ENCODE peak calls at places on chromosomes 7 and 10, in eight cellular contexts. One of them, this sample, is unnamed.

GRCh38 chr7:111694376-111694775 is 132.1 kb upstream of the IMMP2L start:
- DNase-seq in IMR-90: no peak
- DNase-seq in GF-D8: no peak
- DNase-seq in lung: no peak
- DNase-seq in H54: no peak
- DNase-seq in stomach: no peak
- DNase-seq in cerebellar cortex: no peak
- DNase-seq in Kasumi-1: no peak
- DNase-seq in this sample: no peak

GRCh38 chr10:78944658-78945333 is 124.0 kb upstream of the ZMIZ1 start:
- DNase-seq in IMR-90: peak; percentile 98
- DNase-seq in GF-D8: no peak
- DNase-seq in lung: peak; percentile 46
- DNase-seq in H54: peak; percentile 88
- DNase-seq in stomach: peak; percentile 30
- DNase-seq in cerebellar cortex: no peak
- DNase-seq in Kasumi-1: no peak
- DNase-seq in this sample: no peak

GRCh38 chr7:99089914-99090629 is 53.8 kb downstream of the SMURF1 start:
- DNase-seq in IMR-90: no peak
- DNase-seq in GF-D8: no peak
- DNase-seq in lung: no peak
- DNase-seq in H54: no peak
- DNase-seq in stomach: no peak
- DNase-seq in cerebellar cortex: no peak
- DNase-seq in Kasumi-1: no peak
- DNase-seq in this sample: no peak

GRCh38 chr7:2617710-2617975 is 14.1 kb upstream of the TTYH3 start:
- DNase-seq in IMR-90: no peak
- DNase-seq in GF-D8: no peak
- DNase-seq in lung: no peak
- DNase-seq in H54: no peak
- DNase-seq in stomach: no peak
- DNase-seq in cerebellar cortex: no peak
- DNase-seq in Kasumi-1: no peak
- DNase-seq in this sample: no peak

GRCh38 chr10:21393941-21394340 is 131.5 kb downstream of the SKIDA1 start:
- DNase-seq in IMR-90: no peak
- DNase-seq in GF-D8: no peak
- DNase-seq in lung: no peak
- DNase-seq in H54: no peak
- DNase-seq in stomach: no peak
- DNase-seq in cerebellar cortex: no peak
- DNase-seq in Kasumi-1: no peak
- DNase-seq in this sample: no peak

GRCh38 chr10:14560274-14560673 is 214.4 kb downstream of the FAM107B start:
- DNase-seq in IMR-90: peak; percentile 85
- DNase-seq in GF-D8: peak; percentile 93
- DNase-seq in lung: no peak
- DNase-seq in H54: peak; percentile 43
- DNase-seq in stomach: peak; percentile 60
- DNase-seq in cerebellar cortex: no peak
- DNase-seq in Kasumi-1: peak; percentile 87
- DNase-seq in this sample: peak; percentile 88

GRCh38 chr10:9254353-9254752 is 1199.9 kb downstream of the GATA3 start:
- DNase-seq in IMR-90: peak; percentile 64
- DNase-seq in GF-D8: no peak
- DNase-seq in lung: no peak
- DNase-seq in H54: no peak
- DNase-seq in stomach: no peak
- DNase-seq in cerebellar cortex: no peak
- DNase-seq in Kasumi-1: no peak
- DNase-seq in this sample: no peak

GRCh38 chr7:94436018-94436604 is 41.4 kb downstream of the COL1A2 start:
- DNase-seq in IMR-90: peak; percentile 78
- DNase-seq in GF-D8: peak; percentile 15
- DNase-seq in lung: peak; percentile 76
- DNase-seq in H54: peak; percentile 24
- DNase-seq in stomach: peak; percentile 66
- DNase-seq in cerebellar cortex: peak; percentile 73
- DNase-seq in Kasumi-1: peak; percentile 69
- DNase-seq in this sample: peak; percentile 23

GRCh38 chr10:129615381-129615780 is 148.3 kb downstream of the MGMT start:
- DNase-seq in IMR-90: no peak
- DNase-seq in GF-D8: no peak
- DNase-seq in lung: no peak
- DNase-seq in H54: no peak
- DNase-seq in stomach: no peak
- DNase-seq in cerebellar cortex: no peak
- DNase-seq in Kasumi-1: no peak
- DNase-seq in this sample: no peak

GRCh38 chr7:117015258-117016184 is 62.2 kb downstream of the ST7 start:
- DNase-seq in IMR-90: no peak
- DNase-seq in GF-D8: no peak
- DNase-seq in lung: no peak
- DNase-seq in H54: no peak
- DNase-seq in stomach: no peak
- DNase-seq in cerebellar cortex: no peak
- DNase-seq in Kasumi-1: no peak
- DNase-seq in this sample: no peak

GRCh38 chr7:123594813-123595241 is 6.8 kb upstream of the ASB15 start:
- DNase-seq in IMR-90: no peak
- DNase-seq in GF-D8: no peak
- DNase-seq in lung: no peak
- DNase-seq in H54: no peak
- DNase-seq in stomach: no peak
- DNase-seq in cerebellar cortex: no peak
- DNase-seq in Kasumi-1: no peak
- DNase-seq in this sample: no peak

GRCh38 chr7:99648843-99649242 is 31.0 kb downstream of the CYP3A5 start:
- DNase-seq in IMR-90: no peak
- DNase-seq in GF-D8: no peak
- DNase-seq in lung: no peak
- DNase-seq in H54: no peak
- DNase-seq in stomach: no peak
- DNase-seq in cerebellar cortex: no peak
- DNase-seq in Kasumi-1: no peak
- DNase-seq in this sample: no peak

GRCh38 chr10:129761166-129761565 is 202.9 kb downstream of the EBF3 start:
- DNase-seq in IMR-90: no peak
- DNase-seq in GF-D8: no peak
- DNase-seq in lung: no peak
- DNase-seq in H54: no peak
- DNase-seq in stomach: peak; percentile 8
- DNase-seq in cerebellar cortex: no peak
- DNase-seq in Kasumi-1: no peak
- DNase-seq in this sample: no peak

GRCh38 chr10:131144711-131145375 is 166.7 kb downstream of the TCERG1L start:
- DNase-seq in IMR-90: no peak
- DNase-seq in GF-D8: no peak
- DNase-seq in lung: no peak
- DNase-seq in H54: no peak
- DNase-seq in stomach: no peak
- DNase-seq in cerebellar cortex: no peak
- DNase-seq in Kasumi-1: no peak
- DNase-seq in this sample: no peak

GRCh38 chr7:101089876-101090275 is 4.6 kb downstream of the TRIM56 start:
- DNase-seq in IMR-90: no peak
- DNase-seq in GF-D8: no peak
- DNase-seq in lung: no peak
- DNase-seq in H54: no peak
- DNase-seq in stomach: no peak
- DNase-seq in cerebellar cortex: no peak
- DNase-seq in Kasumi-1: no peak
- DNase-seq in this sample: no peak

This sample was measured in MV-4-11.